ENCODE peak calls at places on chromosomes 5 and 9, in five cellular contexts. One of them, this sample, is unnamed.

GRCh38 chr9:134196911-134197310 is 32.5 kb upstream of the RNU6ATAC start:
- DNase-seq in B cell: no peak
- DNase-seq in ACHN: no peak
- DNase-seq in DMS53: no peak
- DNase-seq in T-cell: no peak
- DNase-seq in this sample: no peak

GRCh38 chr5:41707853-41708603 is 162.2 kb downstream of the OXCT1 start:
- DNase-seq in B cell: no peak
- DNase-seq in ACHN: peak
- DNase-seq in DMS53: peak
- DNase-seq in T-cell: no peak
- DNase-seq in this sample: no peak

GRCh38 chr9:16744386-16744785 is 126.1 kb downstream of the BNC2 start:
- DNase-seq in B cell: no peak
- DNase-seq in ACHN: no peak
- DNase-seq in DMS53: no peak
- DNase-seq in T-cell: no peak
- DNase-seq in this sample: no peak

GRCh38 chr5:95393279-95393678 is 2.1 kb downstream of the FAM81B start:
- DNase-seq in B cell: no peak
- DNase-seq in ACHN: no peak
- DNase-seq in DMS53: peak
- DNase-seq in T-cell: no peak
- DNase-seq in this sample: no peak

GRCh38 chr5:138588013-138588788 is 13.0 kb upstream of the HSPA9 start:
- DNase-seq in B cell: no peak
- DNase-seq in ACHN: no peak
- DNase-seq in DMS53: no peak
- DNase-seq in T-cell: no peak
- DNase-seq in this sample: no peak

GRCh38 chr5:9558319-9558965 is 12.6 kb upstream of the SEMA5A start:
- DNase-seq in B cell: no peak
- DNase-seq in ACHN: no peak
- DNase-seq in DMS53: no peak
- DNase-seq in T-cell: no peak
- DNase-seq in this sample: no peak

GRCh38 chr5:72138943-72139467 is 31.7 kb downstream of the MAP1B start:
- DNase-seq in B cell: no peak
- DNase-seq in ACHN: no peak
- DNase-seq in DMS53: no peak
- DNase-seq in T-cell: no peak
- DNase-seq in this sample: peak

GRCh38 chr9:27701664-27702063 is 128.4 kb upstream of the C9orf72 start:
- DNase-seq in B cell: no peak
- DNase-seq in ACHN: no peak
- DNase-seq in DMS53: no peak
- DNase-seq in T-cell: no peak
- DNase-seq in this sample: no peak

GRCh38 chr5:87074934-87075541 is 192.6 kb upstream of the RASA1 start:
- DNase-seq in B cell: peak
- DNase-seq in ACHN: no peak
- DNase-seq in DMS53: peak
- DNase-seq in T-cell: peak
- DNase-seq in this sample: peak

GRCh38 chr5:177967221-177967887 is 28.7 kb downstream of the PROP1 start:
- DNase-seq in B cell: no peak
- DNase-seq in ACHN: no peak
- DNase-seq in DMS53: no peak
- DNase-seq in T-cell: no peak
- DNase-seq in this sample: no peak

GRCh38 chr5:125408582-125409069 is 662.2 kb upstream of the ZNF608 start:
- DNase-seq in B cell: no peak
- DNase-seq in ACHN: peak
- DNase-seq in DMS53: peak
- DNase-seq in T-cell: no peak
- DNase-seq in this sample: no peak

GRCh38 chr5:137498301-137498735 is 808 bp downstream of the SPOCK1 start:
- DNase-seq in B cell: no peak
- DNase-seq in ACHN: peak
- DNase-seq in DMS53: peak
- DNase-seq in T-cell: no peak
- DNase-seq in this sample: no peak